ENCODE peak calls at places on chromosomes 12 and 14, in four cellular contexts. B is esophagus squamous epithelium, H is WTC11, X is MM.1S. C is an unnamed sample.

GRCh38 chr12:54421175-54421872 is 2.3 kb upstream of the ITGA5 start:
- DNase-seq in B (no peak), H (peak; percentile 6), X (no peak), C (no peak)

GRCh38 chr12:20220339-20220738 is 148.0 kb upstream of the PDE3A start:
- DNase-seq in B (no peak), H (peak; percentile 14), X (peak; percentile 25), C (peak; percentile 80)

GRCh38 chr12:107884769-107885694 is 110.5 kb downstream of the ASCL4 start:
- DNase-seq in B (peak; percentile 10), H (peak; percentile 62), X (peak; percentile 63), C (peak; percentile 77)

GRCh38 chr14:68687746-68688145 is 105.1 kb downstream of the ZFP36L1 start:
- DNase-seq in B (no peak), H (no peak), X (no peak), C (peak; percentile 73)

GRCh38 chr12:4736048-4736447 is 15.8 kb downstream of the GALNT8 start:
- DNase-seq in B (no peak), H (no peak), X (no peak), C (no peak)

GRCh38 chr14:92009604-92010003 is 30.3 kb downstream of the TRIP11 start:
- DNase-seq in B (no peak), H (no peak), X (no peak), C (peak; percentile 18)

GRCh38 chr12:10331642-10332239 is 24.1 kb downstream of the KLRD1 start:
- DNase-seq in B (no peak), H (no peak), X (peak; percentile 50), C (peak; percentile 85)

GRCh38 chr14:92945959-92946846 is 23.3 kb downstream of the CHGA start:
- DNase-seq in B (peak; percentile 12), H (no peak), X (no peak), C (peak; percentile 73)

GRCh38 chr14:78157855-78158436 is 12.2 kb upstream of the NRXN3 start:
- DNase-seq in B (no peak), H (peak; percentile 57), X (no peak), C (peak; percentile 38)

GRCh38 chr12:41368006-41368405 is 179.9 kb downstream of the PDZRN4 start:
- DNase-seq in B (no peak), H (no peak), X (peak; percentile 12), C (peak; percentile 14)

GRCh38 chr14:93032301-93032929 is 83.3 kb downstream of the ITPK1 start:
- DNase-seq in B (no peak), H (no peak), X (no peak), C (no peak)

GRCh38 chr12:116818341-116818856 is 62.8 kb downstream of the HRK start:
- DNase-seq in B (no peak), H (no peak), X (no peak), C (peak; percentile 12)

GRCh38 chr12:18146375-18146774 is 56.4 kb upstream of the RERGL start:
- DNase-seq in B (no peak), H (no peak), X (no peak), C (peak; percentile 41)

GRCh38 chr12:100404769-100405407 is 48.0 kb downstream of the SLC17A8 start:
- DNase-seq in B (no peak), H (peak; percentile 87), X (peak; percentile 62), C (peak; percentile 46)

GRCh38 chr14:99790201-99790977 is 2.8 kb upstream of the EML1 start:
- DNase-seq in B (no peak), H (no peak), X (no peak), C (no peak)

GRCh38 chr12:50572275-50572674 is 67.5 kb downstream of the DIP2B start:
- DNase-seq in B (no peak), H (no peak), X (no peak), C (peak; percentile 94)

GRCh38 chr14:102909462-102909861 is 13.0 kb upstream of the AMN start:
- DNase-seq in B (no peak), H (no peak), X (no peak), C (no peak)

GRCh38 chr12:113241191-113242017 is 20.1 kb downstream of the TPCN1 start:
- DNase-seq in B (no peak), H (no peak), X (peak; percentile 19), C (peak; percentile 85)

GRCh38 chr12:53958128-53958527 is 3.4 kb downstream of the HOXC12 start:
- DNase-seq in B (no peak), H (no peak), X (no peak), C (no peak)

GRCh38 chr12:89992668-89993401 is 284.2 kb upstream of the ATP2B1 start:
- DNase-seq in B (no peak), H (no peak), X (no peak), C (no peak)

GRCh38 chr14:61662437-61663311 is 32.6 kb upstream of the HIF1A start:
- DNase-seq in B (no peak), H (no peak), X (peak; percentile 87), C (peak; percentile 83)

GRCh38 chr14:105660816-105661531 is 134.6 kb downstream of the TMEM121 start:
- DNase-seq in B (no peak), H (no peak), X (no peak), C (no peak)

GRCh38 chr12:109736552-109737108 is 23.0 kb downstream of the FAM222A start:
- DNase-seq in B (no peak), H (peak; percentile 87), X (no peak), C (peak; percentile 69)

GRCh38 chr14:99245541-99246511 is 26.2 kb downstream of the BCL11B start:
- DNase-seq in B (no peak), H (peak; percentile 88), X (no peak), C (no peak)

GRCh38 chr12:4286228-4286627 is 12.7 kb downstream of the CCND2 start:
- DNase-seq in B (no peak), H (peak; percentile 11), X (no peak), C (no peak)

GRCh38 chr12:41486718-41487117 is 298.6 kb downstream of the PDZRN4 start:
- DNase-seq in B (no peak), H (no peak), X (no peak), C (peak; percentile 65)

GRCh38 chr12:98814254-98814653 is 169.2 kb downstream of the APAF1 start:
- DNase-seq in B (no peak), H (no peak), X (no peak), C (no peak)

C was measured in choroid plexus epithelial cell.